ENCODE peak calls at places on chromosome 2, in five cellular contexts. V is PC-9, K is neural progenitor cell, N is PC-3, A is GM23248. J is an unnamed sample. For H3F3A and H3K9me3, the result is how much of the 10 kb centered on the place peaks cover.

GRCh38 chr2:67561411-67561965 is 164.4 kb downstream of the ETAA1 start:
- DNase-seq in V (no peak), K (no peak), N (peak), A (peak), J (no peak)

GRCh38 chr2:134217316-134217715 is 36.6 kb upstream of the MGAT5 start:
- DNase-seq in V (no peak), K (no peak), N (no peak), A (no peak), J (peak)

GRCh38 chr2:53561155-53561554 is 206.4 kb upstream of the CHAC2 start:
- DNase-seq in V (no peak), K (no peak), N (no peak), A (no peak), J (no peak)

GRCh38 chr2:172096661-172097547 is 5.8 kb downstream of the DLX2 start:
- DNase-seq in V (no peak), K (peak), N (peak), A (peak), J (no peak)

GRCh38 chr2:82781516-82781915 is 1677.6 kb downstream of the SUCLG1 start:
- DNase-seq in V (no peak), K (no peak), N (no peak), A (no peak), J (no peak)

GRCh38 chr2:106745468-106745867 is 140.5 kb downstream of the ST6GAL2 start:
- DNase-seq in V (no peak), K (peak), N (peak), A (no peak), J (no peak)

GRCh38 chr2:14072338-14072737 is 560.2 kb upstream of the LRATD1 start:
- DNase-seq in V (peak), K (no peak), N (peak), A (no peak), J (no peak)

GRCh38 chr2:43486604-43487003 is 109.2 kb downstream of the THADA start:
- DNase-seq in V (peak), K (no peak), N (peak), A (no peak), J (no peak)

GRCh38 chr2:10097352-10098148 is 17.3 kb upstream of the CYS1 start:
- DNase-seq in V (peak), K (peak), N (peak), A (peak), J (peak)

GRCh38 chr2:106091219-106091618 is 102.9 kb downstream of the UXS1 start:
- DNase-seq in V (no peak), K (no peak), N (no peak), A (no peak), J (no peak)

GRCh38 chr2:171893196-171893823 is 734 bp downstream of the SLC25A12 start:
- DNase-seq in V (no peak), K (no peak), N (no peak), A (peak), J (no peak)

GRCh38 chr2:103401621-103402020 is 639.8 kb downstream of the TMEM182 start:
- DNase-seq in V (no peak), K (peak), N (peak), A (peak), J (no peak)

GRCh38 chr2:192151848-192152247 is 42.9 kb downstream of the TMEFF2 start:
- DNase-seq in V (no peak), K (no peak), N (no peak), A (peak), J (no peak)

GRCh38 chr2:41498791-41499190 is 549.0 kb upstream of the PKDCC start:
- DNase-seq in V (no peak), K (no peak), N (no peak), A (peak), J (no peak)

GRCh38 chr2:188142636-188143035 is 149.0 kb upstream of the GULP1 start:
- DNase-seq in V (no peak), K (no peak), N (peak), A (peak), J (no peak)

GRCh38 chr2:227374158-227374557 is 4.9 kb downstream of the TM4SF20 start:
- DNase-seq in V (no peak), K (no peak), N (peak), A (peak), J (no peak)

GRCh38 chr2:6959751-6960150 is 42.5 kb downstream of the RNF144A start:
- DNase-seq in V (no peak), K (no peak), N (no peak), A (no peak), J (no peak)

GRCh38 chr2:149904352-149904751 is 316.8 kb upstream of the MMADHC start:
- DNase-seq in V (no peak), K (no peak), N (no peak), A (no peak), J (no peak)

GRCh38 chr2:225484751-225485150 is 85.2 kb downstream of the NYAP2 start:
- DNase-seq in V (no peak), K (no peak), N (no peak), A (no peak), J (no peak)

GRCh38 chr2:170817247-170817998 is 736 bp downstream of the GAD1 start:
- DNase-seq in V (no peak), K (peak), N (peak), A (peak), J (no peak)

GRCh38 chr2:168949324-168949723 is 48.2 kb downstream of the G6PC2 start:
- DNase-seq in V (no peak), K (no peak), N (no peak), A (no peak), J (no peak)

GRCh38 chr2:24359701-24360049 is 661 bp downstream of the ITSN2 start:
- DNase-seq in V (no peak), K (no peak), N (peak), A (peak), J (peak)

DNA sequence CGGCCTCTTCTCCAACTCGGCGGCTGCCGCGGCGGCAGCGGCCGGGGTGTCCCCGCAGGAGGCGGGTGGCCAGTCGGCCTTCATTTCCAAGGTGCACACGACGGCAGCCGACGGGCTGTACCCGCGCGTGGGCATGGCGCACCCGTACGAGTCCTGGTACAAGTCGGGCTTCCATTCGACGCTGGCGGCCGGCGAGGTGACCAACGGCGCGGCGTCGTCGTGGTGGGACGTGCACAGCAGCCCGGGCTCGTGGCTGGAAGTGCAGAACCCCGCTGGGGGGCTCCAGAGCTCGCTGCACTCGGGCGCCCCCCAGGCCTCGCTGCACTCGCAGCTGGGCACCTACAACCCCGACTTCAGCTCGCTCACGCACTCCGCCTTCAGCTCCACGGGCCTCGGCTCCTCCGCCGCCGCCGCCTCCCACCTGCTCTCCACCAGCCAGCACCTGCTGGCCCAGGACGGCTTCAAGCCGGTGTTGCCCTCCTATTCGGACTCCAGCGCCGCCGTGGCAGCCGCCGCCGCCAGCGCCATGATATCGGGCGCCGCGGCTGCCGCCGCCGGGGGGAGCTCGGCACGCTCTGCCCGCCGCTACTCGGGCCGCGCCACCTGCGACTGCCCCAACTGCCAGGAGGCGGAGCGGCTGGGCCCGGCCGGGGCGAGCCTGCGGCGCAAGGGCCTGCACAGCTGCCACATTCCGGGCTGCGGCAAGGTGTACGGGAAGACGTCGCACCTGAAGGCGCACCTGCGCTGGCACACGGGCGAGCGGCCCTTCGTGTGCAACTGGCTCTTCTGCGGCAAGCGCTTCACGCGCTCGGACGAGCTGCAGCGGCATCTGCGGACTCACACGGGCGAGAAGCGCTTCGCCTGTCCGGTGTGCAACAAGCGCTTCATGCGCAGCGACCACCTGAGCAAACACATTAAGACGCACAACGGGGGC is 1.9 kb downstream of the SP9 start:
- DNase-seq in V (no peak), K (peak), N (no peak), A (no peak), J (peak)
- TF ChIP-seq EZH2 in V (no peak), K (peak), N (no peak), A (no peak), J (no peak)

GRCh38 chr2:46718797-46719196 is 196.8 kb downstream of the MCFD2 start:
- DNase-seq in V (peak), K (no peak), N (peak), A (no peak), J (no peak)
- H3F3A ChIP-seq in V (under half), K (under half), N (under half), A (half or more), J (under half)

GRCh38 chr2:154194917-154195643 is 323.4 kb downstream of the GALNT13 start:
- DNase-seq in V (no peak), K (no peak), N (peak), A (no peak), J (no peak)
- H3K9me3 ChIP-seq in V (under half), K (under half), N (under half), A (under half), J (under half)

DNA sequence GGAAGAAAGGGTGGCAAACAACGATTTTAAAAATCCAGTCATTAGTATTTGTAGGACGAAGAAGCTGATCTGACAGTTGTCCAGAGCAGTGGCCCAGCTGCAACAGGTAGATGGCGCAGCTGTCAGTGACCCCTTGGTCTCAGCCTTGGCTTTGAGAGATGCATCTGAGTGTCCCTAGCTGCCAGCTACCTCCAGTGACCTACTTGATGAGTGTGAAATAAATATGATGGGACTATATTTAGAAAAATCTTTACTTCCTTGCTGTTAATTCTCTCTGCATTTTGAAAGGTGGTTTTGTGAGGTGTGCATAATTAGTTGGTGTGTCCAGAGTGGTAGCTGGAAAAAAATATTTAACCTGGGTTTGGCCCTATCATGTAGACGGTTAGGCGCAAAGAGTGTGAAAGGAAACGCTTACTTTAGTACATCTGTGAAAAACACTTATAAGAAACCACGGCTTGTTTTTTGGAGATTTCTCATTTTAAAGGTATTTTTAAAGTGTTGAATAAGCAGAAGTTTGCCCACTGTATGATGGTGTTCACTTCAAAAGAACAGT is 962 bp downstream of the INPP1 start:
- DNase-seq in V (no peak), K (no peak), N (peak), A (no peak), J (peak)
- TF ChIP-seq EZH2 in V (no peak), K (no peak), N (no peak), A (no peak), J (no peak)

DNA sequence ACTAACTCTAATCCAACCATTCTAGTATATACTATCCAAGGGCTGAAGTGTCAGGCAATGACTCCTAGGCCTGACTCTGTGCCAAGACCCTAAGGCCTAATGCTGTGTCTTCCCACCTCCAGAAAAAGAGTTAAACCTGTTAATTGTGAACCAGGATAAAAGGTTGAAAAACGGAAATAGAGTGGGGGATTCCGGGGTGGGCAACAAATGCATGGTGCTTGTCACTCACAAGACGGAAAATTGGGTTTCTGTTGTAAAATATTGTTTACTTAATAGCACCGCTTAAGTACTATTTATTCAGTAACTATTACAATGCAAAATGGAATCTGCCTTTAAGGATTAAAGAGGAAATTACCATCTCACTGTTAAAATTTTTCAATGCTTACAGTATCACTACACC is 3.2 kb downstream of the STK17B start:
- DNase-seq in V (peak), K (no peak), N (peak), A (peak), J (no peak)
- H3F3A ChIP-seq in V (under half), K (under half), N (under half), A (under half), J (half or more)